ENCODE peak calls at places on chromosomes 7 and 10, in ten cellular contexts. Y is IMR-90; R is gastrocnemius medialis; B is heart left ventricle; F is naive thymus-derived CD4-positive, alpha-beta T cell; A is pancreas; P is right cardiac atrium; U is mucosa of descending colon; V is HCT116; J is GM12878. K is an unnamed sample.

GRCh38 chr7:47439181-47439667 is 142.7 kb downstream of the TNS3 start:
- ATAC-seq in Y (no peak), R (no peak), B (no peak), F (peak; percentile 18), A (no peak), P (no peak), U (no peak), V (no peak), J (no peak), K (no peak)

GRCh38 chr7:48193421-48193820 is 22.2 kb downstream of the ABCA13 start:
- ATAC-seq in Y (no peak), R (no peak), B (no peak), F (no peak), A (no peak), P (no peak), U (no peak), V (no peak), J (no peak), K (no peak)

GRCh38 chr10:78502208-78502943 is 468.7 kb downstream of the RPS24 start:
- ATAC-seq in Y (peak; percentile 87), R (no peak), B (no peak), F (no peak), A (no peak), P (peak; percentile 61), U (no peak), V (no peak), J (no peak), K (no peak)

GRCh38 chr10:115948415-115948814 is 324.6 kb downstream of the GFRA1 start:
- ATAC-seq in Y (peak; percentile 22), R (no peak), B (no peak), F (no peak), A (no peak), P (peak; percentile 39), U (no peak), V (peak; percentile 67), J (peak; percentile 33), K (no peak)

GRCh38 chr7:2760098-2760889 is 72.3 kb downstream of the AMZ1 start:
- ATAC-seq in Y (no peak), R (peak; percentile 77), B (peak; percentile 68), F (peak; percentile 62), A (peak; percentile 42), P (peak; percentile 50), U (peak; percentile 93), V (peak; percentile 67), J (peak; percentile 22), K (no peak)

GRCh38 chr7:117110480-117111315 is 157.4 kb downstream of the ST7 start:
- ATAC-seq in Y (no peak), R (peak; percentile 71), B (peak; percentile 42), F (peak; percentile 97), A (no peak), P (peak; percentile 69), U (peak; percentile 92), V (no peak), J (peak; percentile 97), K (no peak)

GRCh38 chr10:31343551-31343950 is 24.5 kb downstream of the ZEB1 start:
- ATAC-seq in Y (no peak), R (peak; percentile 29), B (peak; percentile 37), F (no peak), A (no peak), P (no peak), U (no peak), V (no peak), J (peak; percentile 6), K (no peak)

GRCh38 chr10:96118604-96119450 is 11.3 kb upstream of the ZNF518A start:
- ATAC-seq in Y (no peak), R (no peak), B (no peak), F (no peak), A (no peak), P (no peak), U (peak; percentile 88), V (peak; percentile 96), J (no peak), K (no peak)

GRCh38 chr7:55440040-55440690 is 75.0 kb downstream of the LANCL2 start:
- ATAC-seq in Y (no peak), R (peak; percentile 13), B (peak; percentile 49), F (peak; percentile 19), A (no peak), P (peak; percentile 38), U (no peak), V (no peak), J (no peak), K (no peak)

GRCh38 chr7:151095123-151095797 is 9.0 kb downstream of the AGAP3 start:
- ATAC-seq in Y (no peak), R (no peak), B (no peak), F (no peak), A (no peak), P (no peak), U (no peak), V (peak; percentile 26), J (peak; percentile 25), K (no peak)

GRCh38 chr7:131778601-131779000 is 222.2 kb upstream of the PODXL start:
- ATAC-seq in Y (no peak), R (no peak), B (no peak), F (no peak), A (no peak), P (no peak), U (no peak), V (no peak), J (no peak), K (no peak)
- H3K4me1 ChIP-seq in Y (no peaks in the 10 kb centered on the region), R (no peaks in the 10 kb centered on the region), B (no peaks in the 10 kb centered on the region), F (no peaks in the 10 kb centered on the region), A (no peaks in the 10 kb centered on the region), P (no peaks in the 10 kb centered on the region), U (no peaks in the 10 kb centered on the region), V (no peaks in the 10 kb centered on the region), J (no peaks in the 10 kb centered on the region), K (no peaks in the 10 kb centered on the region)

DNA sequence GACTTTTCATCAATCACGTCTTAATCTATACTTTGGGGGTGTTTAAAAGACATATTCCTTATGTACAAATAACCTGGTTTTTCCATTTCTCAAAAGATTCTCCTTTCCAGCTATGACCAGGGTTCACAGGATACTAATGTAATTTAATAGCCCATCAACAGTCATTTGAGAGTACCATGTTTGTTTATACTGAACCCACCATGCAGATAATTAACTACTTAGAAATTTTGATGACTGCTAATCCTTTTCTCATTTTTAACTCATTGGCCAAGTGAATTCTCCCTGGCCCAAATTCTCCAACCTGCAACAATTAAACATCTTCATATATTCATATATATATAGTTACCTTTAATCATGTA is 28.8 kb upstream of the KMT2E start:
- ATAC-seq in Y (no peak), R (peak; percentile 20), B (no peak), F (no peak), A (no peak), P (no peak), U (no peak), V (no peak), J (no peak), K (no peak)
- H3K4me1 ChIP-seq in Y (peaks cover 11% of the 10 kb centered on the region), R (peaks cover 26% of the 10 kb centered on the region), B (peaks cover 31% of the 10 kb centered on the region), F (peaks cover 19% of the 10 kb centered on the region), A (peaks cover 21% of the 10 kb centered on the region), P (peaks cover 6% of the 10 kb centered on the region), U (peaks cover 49% of the 10 kb centered on the region), V (peaks cover 29% of the 10 kb centered on the region), J (peaks cover 14% of the 10 kb centered on the region), K (peaks cover 27% of the 10 kb centered on the region)

DNA sequence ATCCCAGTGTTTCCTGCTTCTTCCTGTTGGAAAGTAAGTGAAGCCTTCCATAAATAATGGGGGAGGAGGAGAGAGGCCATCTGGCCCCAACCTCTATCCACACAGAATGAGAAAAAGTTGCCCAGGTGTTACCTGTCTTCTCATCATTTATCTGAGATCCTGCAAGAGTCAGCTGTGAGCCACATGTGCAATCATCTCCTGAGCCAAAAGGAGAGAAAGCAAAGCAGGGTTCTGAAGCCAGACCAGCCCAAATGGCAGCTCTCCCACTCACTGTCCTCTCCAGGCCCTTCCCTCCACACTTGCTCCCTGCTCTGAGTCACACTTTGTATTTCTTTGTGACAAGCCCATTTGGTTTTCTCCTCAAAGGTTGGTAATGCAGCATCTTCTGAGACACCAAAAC is 65.9 kb downstream of the FAM204A start:
- ATAC-seq in Y (no peak), R (no peak), B (no peak), F (no peak), A (no peak), P (peak; percentile 26), U (peak; percentile 42), V (no peak), J (no peak), K (peak; percentile 80)
- H3K4me1 ChIP-seq in Y (peaks cover 1% of the 10 kb centered on the region), R (no peaks in the 10 kb centered on the region), B (no peaks in the 10 kb centered on the region), F (no peaks in the 10 kb centered on the region), A (no peaks in the 10 kb centered on the region), P (no peaks in the 10 kb centered on the region), U (no peaks in the 10 kb centered on the region), V (peaks cover 8% of the 10 kb centered on the region), J (no peaks in the 10 kb centered on the region), K (peaks cover 2% of the 10 kb centered on the region)

DNA sequence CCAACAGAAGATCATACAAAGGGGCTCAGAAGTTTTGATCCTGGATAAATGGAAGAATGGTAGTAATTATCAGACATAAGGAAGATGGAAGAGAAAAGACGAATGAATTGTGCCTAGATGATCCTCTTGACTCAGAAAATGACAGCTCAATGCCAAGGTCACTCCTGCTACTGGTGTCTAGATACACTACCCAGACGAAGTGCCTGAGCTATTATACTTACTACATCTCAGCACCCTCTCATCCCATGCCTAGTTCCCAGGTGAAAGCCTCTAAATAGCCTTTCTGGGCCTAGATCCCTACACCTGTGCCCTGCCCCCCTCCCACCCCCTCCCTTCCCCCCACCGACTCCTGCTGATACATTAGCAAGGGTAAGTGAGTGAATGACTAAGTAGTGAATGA is 25.5 kb downstream of the PDE1C start:
- ATAC-seq in Y (no peak), R (no peak), B (peak; percentile 44), F (no peak), A (no peak), P (no peak), U (no peak), V (no peak), J (no peak), K (no peak)
- H3K4me1 ChIP-seq in Y (peaks cover 4% of the 10 kb centered on the region), R (no peaks in the 10 kb centered on the region), B (no peaks in the 10 kb centered on the region), F (no peaks in the 10 kb centered on the region), A (no peaks in the 10 kb centered on the region), P (peaks cover 4% of the 10 kb centered on the region), U (no peaks in the 10 kb centered on the region), V (no peaks in the 10 kb centered on the region), J (no peaks in the 10 kb centered on the region), K (no peaks in the 10 kb centered on the region)

K was measured in gastroesophageal sphincter.